ENCODE peak calls at places on chromosomes 4 and X, in four cellular contexts. T, K, Q and D are unnamed samples.
A peak's percentile ranks its signal among the peaks of the same experiment; 100 is the strongest.

GRCh38 chr4:174119051-174119450 is 164.4 kb downstream of the FBXO8 start:
- DNase-seq in T (peak; percentile 29), Q (no peak), K (no peak), D (no peak)

GRCh38 chr4:147830987-147831386 is 99.1 kb downstream of the ARHGAP10 start:
- DNase-seq in K (no peak), Q (no peak), T (no peak), D (peak; percentile 77)

GRCh38 chr4:150355858-150356455 is 226.0 kb upstream of the MAB21L2 start:
- DNase-seq in T (no peak), Q (no peak), K (no peak), D (no peak)

GRCh38 chrX:65894138-65894537 is 145.7 kb downstream of the VSIG4 start:
- DNase-seq in K (no peak), Q (no peak), T (no peak), D (no peak)

GRCh38 chrX:71095555-71095970 is at the start of gene FOXO4:
- DNase-seq in Q (peak; percentile 83), T (peak; percentile 27), K (peak; percentile 92), D (peak; percentile 34)

GRCh38 chrX:103063918-103064434 is at the start of gene BEX1:
- DNase-seq in Q (no peak), K (peak; percentile 13), T (no peak), D (peak; percentile 62)

GRCh38 chr4:172725581-172725980 is 443.0 kb upstream of the GALNT7 start:
- DNase-seq in Q (no peak), T (no peak), K (no peak), D (no peak)

GRCh38 chrX:48511561-48511960 is 2.8 kb downstream of the PORCN start:
- DNase-seq in K (no peak), T (no peak), Q (no peak), D (no peak)

GRCh38 chr4:6641164-6641970 is 882 bp downstream of the MRFAP1 start:
- DNase-seq in K (peak; percentile 44), T (no peak), Q (peak; percentile 35), D (no peak)

GRCh38 chr4:133190098-133190497 is 41.0 kb downstream of the PCDH10 start:
- DNase-seq in Q (no peak), K (no peak), T (no peak), D (no peak)

GRCh38 chr4:26086621-26087068 is 172.6 kb downstream of the SMIM20 start:
- DNase-seq in T (no peak), K (no peak), Q (peak; percentile 41), D (no peak)

GRCh38 chr4:154004450-154004849 is 215.6 kb upstream of the SFRP2 start:
- DNase-seq in T (no peak), K (no peak), Q (peak; percentile 54), D (no peak)

GRCh38 chrX:125131146-125131545 is 188.5 kb upstream of the TEX13C start:
- DNase-seq in Q (no peak), K (no peak), T (no peak), D (no peak)

GRCh38 chrX:125137521-125137920 is 182.2 kb upstream of the TEX13C start:
- DNase-seq in K (no peak), Q (no peak), T (no peak), D (no peak)

DNA sequence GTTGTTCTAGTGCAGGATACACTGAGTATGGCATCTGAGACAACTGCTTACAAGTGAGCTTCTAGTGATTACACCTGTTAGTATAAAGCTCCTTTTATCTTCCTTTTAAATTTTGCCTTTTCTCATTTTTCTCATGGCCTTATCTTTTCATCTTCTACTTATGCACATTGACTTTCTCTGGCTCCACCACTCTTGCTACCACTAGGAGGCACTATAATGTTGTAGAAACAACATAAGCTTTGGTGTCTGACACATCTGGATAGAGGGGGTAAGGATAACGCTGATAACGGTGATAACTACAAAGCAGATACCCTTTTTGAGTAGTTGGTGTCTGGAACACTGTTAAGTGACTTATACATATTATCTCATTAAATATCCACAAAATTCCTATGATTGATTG is 187.4 kb upstream of the TEX13C start:
- DNase-seq in Q (no peak), T (no peak), K (no peak), D (no peak)
- TF ChIP-seq CTCF in Q (no peak), T (peak; percentile 14), K (peak; percentile 12), D (peak; percentile 44)

GRCh38 chrX:34350552-34350951 is 218.4 kb upstream of the FAM47A start:
- DNase-seq in Q (no peak), T (no peak), K (no peak), D (no peak)
- H3K4me3 ChIP-seq in Q (no peak overlapping the region), T (no peak overlapping the region), K (no peak overlapping the region), D (no peak overlapping the region)

GRCh38 chrX:10441464-10441863 is 178.9 kb downstream of the MID1 start:
- DNase-seq in K (no peak), Q (no peak), T (no peak), D (no peak)

GRCh38 chrX:10447577-10448214 is 172.7 kb downstream of the MID1 start:
- DNase-seq in K (no peak), Q (no peak), T (peak; percentile 17), D (peak; percentile 52)

DNA sequence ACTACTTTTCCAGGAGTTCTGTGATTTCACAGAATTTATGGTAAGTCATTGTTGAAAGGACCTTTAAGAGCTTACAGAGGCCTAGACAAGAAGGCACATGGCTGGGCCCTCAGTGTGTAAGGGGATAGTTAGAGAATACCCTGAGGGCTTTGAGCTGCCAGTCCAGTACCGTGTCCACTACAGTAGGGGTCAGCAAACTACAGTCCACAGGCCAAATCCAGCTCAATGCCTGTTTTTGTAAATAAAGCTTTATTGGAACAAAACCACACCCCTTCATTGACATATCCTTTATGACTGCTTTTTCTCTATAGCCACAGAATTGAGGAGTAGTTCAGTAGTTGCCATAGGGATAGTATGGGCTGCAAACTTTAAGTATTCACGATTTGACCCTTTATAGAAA is 176.2 kb downstream of the MID1 start:
- DNase-seq in Q (no peak), K (no peak), T (no peak), D (no peak)
- TF ChIP-seq CTCF in Q (no peak), K (no peak), T (peak; percentile 15), D (peak; percentile 10)

GRCh38 chr4:2852481-2852881 is 8.8 kb downstream of the ADD1 start:
- DNase-seq in K (peak; percentile 69), T (no peak), Q (no peak), D (no peak)
- H3K4me3 ChIP-seq in K (no peak overlapping the region), T (no peak overlapping the region), Q (no peak overlapping the region), D (no peak overlapping the region)

GRCh38 chr4:85126991-85127591 is 160.6 kb upstream of the WDFY3 start:
- DNase-seq in Q (no peak), K (no peak), T (no peak), D (no peak)

GRCh38 chr4:85128246-85129204 is 162.0 kb upstream of the WDFY3 start:
- DNase-seq in Q (no peak), K (no peak), T (no peak), D (no peak)

GRCh38 chr4:85132117-85132516 is 165.6 kb upstream of the WDFY3 start:
- DNase-seq in Q (no peak), T (no peak), K (no peak), D (no peak)

GRCh38 chr4:85125688-85126087 is 159.2 kb upstream of the WDFY3 start:
- DNase-seq in T (no peak), Q (no peak), K (no peak), D (no peak)

GRCh38 chr4:85127653-85128052 is 161.2 kb upstream of the WDFY3 start:
- DNase-seq in K (no peak), T (no peak), Q (no peak), D (peak; percentile 21)
- TF ChIP-seq CTCF in K (peak; percentile 47), T (peak; percentile 49), Q (peak; percentile 21), D (peak; percentile 76)

GRCh38 chr4:163540448-163540847 is 46.0 kb downstream of the TMA16 start:
- DNase-seq in K (no peak), T (no peak), Q (no peak), D (no peak)

GRCh38 chr4:163542275-163542674 is 47.8 kb downstream of the TMA16 start:
- DNase-seq in T (no peak), K (no peak), Q (no peak), D (no peak)

GRCh38 chr4:163540977-163541376 is 46.5 kb downstream of the TMA16 start:
- DNase-seq in Q (no peak), K (no peak), T (peak; percentile 29), D (no peak)

GRCh38 chr4:163548481-163549243 is 54.2 kb downstream of the TMA16 start:
- DNase-seq in T (no peak), K (no peak), Q (peak; percentile 31), D (no peak)

DNA sequence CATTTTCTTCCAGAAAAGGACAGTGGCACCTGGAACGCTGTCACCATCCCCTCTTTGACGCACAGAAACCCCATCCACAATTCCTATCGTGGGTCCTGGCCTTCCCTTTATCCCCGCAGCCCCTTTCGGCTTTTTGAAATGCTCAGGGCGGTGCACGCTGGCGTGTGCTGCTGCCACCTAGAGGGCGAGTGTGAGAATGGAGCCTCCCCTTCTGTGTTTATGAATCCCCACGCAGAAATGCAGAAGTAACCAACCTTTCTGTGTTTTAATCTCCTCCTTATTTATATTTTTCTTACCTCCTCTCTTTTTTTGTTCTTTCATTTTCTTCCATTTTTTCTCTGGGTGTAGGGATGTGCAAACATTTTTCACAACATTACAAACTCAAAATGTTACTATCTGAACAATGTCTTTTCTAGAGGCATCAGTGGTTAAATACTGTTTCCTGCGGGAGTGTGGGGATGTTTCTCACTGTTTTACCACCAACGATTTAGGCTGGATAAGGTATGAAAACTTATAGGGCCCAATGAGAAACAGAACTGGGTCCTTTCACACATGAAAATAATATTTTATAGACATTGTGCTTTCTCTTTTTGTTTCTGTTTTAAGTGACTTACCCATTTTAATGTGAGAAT is 50.0 kb downstream of the TMA16 start:
- DNase-seq in K (peak; percentile 28), Q (peak; percentile 46), T (no peak), D (no peak)
- H3K4me3 ChIP-seq in K (peak overlapping the region; percentile 34), Q (peak overlapping the region; percentile 33), T (peak overlapping the region; percentile 32), D (peak overlapping the region; percentile 30)

DNA sequence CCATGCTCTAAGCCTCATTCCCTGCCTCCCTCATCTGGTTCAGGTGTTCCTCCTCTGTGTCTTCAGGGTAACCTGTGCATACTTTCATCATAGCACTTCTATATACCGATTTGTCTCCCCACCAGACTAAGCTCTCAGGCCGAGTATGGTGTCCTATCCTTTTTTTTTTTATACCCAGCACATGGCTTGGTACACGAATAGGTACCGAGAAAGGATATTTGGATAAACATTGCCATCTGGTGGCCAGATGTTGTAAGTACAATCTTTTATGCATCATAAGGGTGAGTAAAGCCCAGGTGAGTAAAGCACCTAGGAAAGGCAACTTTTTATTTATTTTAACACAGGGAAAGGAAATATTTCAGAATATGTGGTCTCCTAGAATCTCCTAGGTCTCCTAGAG is 68.4 kb downstream of the MID2 start:
- DNase-seq in T (no peak), K (peak; percentile 5), Q (peak; percentile 42), D (peak; percentile 9)
- TF ChIP-seq CTCF in T (peak; percentile 49), K (peak; percentile 68), Q (no peak), D (peak; percentile 47)

GRCh38 chrX:50827996-50828395 is 14.0 kb upstream of the SHROOM4 start:
- DNase-seq in Q (no peak), K (no peak), T (no peak), D (no peak)
- H3K4me3 ChIP-seq in Q (no peak overlapping the region), K (no peak overlapping the region), T (no peak overlapping the region), D (no peak overlapping the region)